ENCODE peak calls at places on chromosomes 6 and 20, in seven cellular contexts. V is left ventricle myocardium inferior; L is NCI-H748 treated with DMSO at 0.1 percent for 48 hours; B is SJSA1; E is kidney; Q is activated CD8-positive, alpha-beta memory T cell treated with anti-CD3 and anti-CD28 coated beads for 48 hours; S is anterior cingulate cortex. C is an unnamed sample.

GRCh38 chr6:13924949-13925881 is at the start of gene RNF182:
- DNase-seq in Q (no peak), L (peak), E (no peak), V (no peak), B (peak), S (no peak), C (peak)

GRCh38 chr6:3159805-3160781 is 2.7 kb upstream of the TUBB2A start:
- DNase-seq in S (no peak), L (peak), B (no peak), E (peak), Q (no peak), V (no peak), C (peak)

GRCh38 chr6:63805808-63806572 is 170.4 kb downstream of the PHF3 start:
- DNase-seq in E (no peak), L (peak), B (peak), V (no peak), Q (no peak), S (no peak), C (no peak)

GRCh38 chr6:7823552-7823951 is 87.0 kb downstream of the TXNDC5 start:
- DNase-seq in V (no peak), Q (no peak), E (no peak), L (no peak), B (no peak), S (no peak), C (no peak)

GRCh38 chr6:137013031-137013430 is 31.7 kb downstream of the IL20RA start:
- DNase-seq in L (no peak), B (no peak), Q (no peak), S (no peak), E (no peak), V (no peak), C (no peak)

GRCh38 chr6:162416845-162417537 is 310.6 kb downstream of the PRKN start:
- DNase-seq in Q (no peak), B (no peak), V (no peak), L (no peak), S (no peak), E (no peak), C (no peak)

GRCh38 chr6:79750806-79751205 is 119.7 kb downstream of the SH3BGRL2 start:
- DNase-seq in B (no peak), S (no peak), L (no peak), Q (no peak), E (no peak), V (no peak), C (no peak)

GRCh38 chr6:158817298-158818007 is 1.7 kb downstream of the EZR start:
- DNase-seq in V (peak), L (no peak), E (no peak), S (no peak), B (peak), Q (no peak), C (peak)

GRCh38 chr20:42138711-42139110 is 520.5 kb upstream of the CHD6 start:
- DNase-seq in B (no peak), V (no peak), S (peak), Q (no peak), L (no peak), E (no peak), C (no peak)

GRCh38 chr20:57716893-57717292 is 7.1 kb upstream of the PMEPA1 start:
- DNase-seq in B (no peak), Q (no peak), E (no peak), S (no peak), V (peak), L (no peak), C (no peak)

GRCh38 chr20:8150591-8150990 is 18.5 kb downstream of the PLCB1 start:
- DNase-seq in B (no peak), L (no peak), E (no peak), Q (no peak), S (no peak), V (no peak), C (no peak)

GRCh38 chr6:31299511-31299910 is 27.6 kb upstream of the HLA-C start:
- DNase-seq in L (no peak), S (no peak), V (no peak), Q (no peak), E (no peak), B (no peak), C (no peak)

GRCh38 chr6:166640342-166641043 is 13.4 kb upstream of the RPS6KA2 start:
- DNase-seq in L (no peak), Q (no peak), S (no peak), B (no peak), V (peak), E (no peak), C (peak)

GRCh38 chr6:39806277-39806676 is 14.1 kb downstream of the DAAM2 start:
- DNase-seq in L (no peak), B (no peak), V (no peak), Q (no peak), E (no peak), S (no peak), C (no peak)

C was measured in spleen.